ENCODE peak calls at places on chromosome 13, in five cellular contexts. D is activated naive CD8-positive, alpha-beta T cell treated with anti-CD3 and anti-CD28 coated beads, Interleukin-2, amount 50 U/mL, for 16 hours; U is pancreas; Y is stimulated activated CD4-positive, alpha-beta T cell treated with anti-CD3 and anti-CD28 coated beads, Interleukin-2, amount 100 ng/mL, for 48 hours; C is ELF-1. Q is an unnamed sample.

GRCh38 chr13:29434217-29434940 is 161.1 kb downstream of the SLC7A1 start:
- DNase-seq in D (no peak), U (no peak), Y (no peak), C (no peak), Q (no peak)

GRCh38 chr13:110337287-110337686 is 30.2 kb downstream of the COL4A2 start:
- DNase-seq in D (no peak), U (no peak), Y (no peak), C (no peak), Q (no peak)

GRCh38 chr13:79434578-79434977 is 28.5 kb upstream of the RBM26 start:
- DNase-seq in D (no peak), U (no peak), Y (no peak), C (no peak), Q (no peak)

GRCh38 chr13:76792680-76793334 is 93.4 kb downstream of the KCTD12 start:
- DNase-seq in D (no peak), U (no peak), Y (no peak), C (no peak), Q (no peak)

GRCh38 chr13:21901772-21902708 is 231.2 kb downstream of the FGF9 start:
- DNase-seq in D (no peak), U (no peak), Y (no peak), C (no peak), Q (no peak)

GRCh38 chr13:69389899-69390298 is 717.7 kb upstream of the ATXN8OS start:
- DNase-seq in D (no peak), U (no peak), Y (no peak), C (no peak), Q (no peak)

GRCh38 chr13:112213467-112214245 is 146.7 kb downstream of the SOX1 start:
- DNase-seq in D (no peak), U (peak; percentile 86), Y (no peak), C (no peak), Q (no peak)

GRCh38 chr13:33015791-33016323 is 366 bp upstream of the KL start:
- DNase-seq in D (no peak), U (peak; percentile 56), Y (no peak), C (peak; percentile 25), Q (peak; percentile 45)

GRCh38 chr13:50106559-50106958 is 91.3 kb downstream of the KCNRG start:
- DNase-seq in D (no peak), U (no peak), Y (no peak), C (no peak), Q (no peak)

Q was measured in WTC11.